ENCODE peak calls at places on chromosomes 6 and 20, in four cellular contexts. J, I, R and D are unnamed samples.

GRCh38 chr20:63657260-63657936 is 714 bp upstream of the RTEL1 start:
- DNase-seq in R (no peak), I (peak; percentile 44), J (no peak), D (no peak)

GRCh38 chr20:21090112-21090737 is 15.9 kb downstream of the LINC00237 start:
- DNase-seq in J (no peak), R (no peak), I (no peak), D (no peak)

GRCh38 chr6:151374024-151374423 is 17.3 kb downstream of the ZBTB2 start:
- DNase-seq in J (no peak), R (no peak), I (peak; percentile 58), D (peak; percentile 47)

GRCh38 chr20:49573900-49574416 is 6.0 kb upstream of the PTGIS start:
- DNase-seq in I (no peak), J (no peak), R (no peak), D (no peak)

GRCh38 chr20:3980260-3981131 is 34.9 kb downstream of the RNF24 start:
- DNase-seq in R (no peak), I (peak; percentile 62), J (no peak), D (no peak)

GRCh38 chr6:73679009-73679408 is 17.0 kb upstream of the CD109 start:
- DNase-seq in J (peak; percentile 26), R (no peak), I (no peak), D (no peak)

GRCh38 chr6:138996524-138996923 is 8.5 kb upstream of the REPS1 start:
- DNase-seq in J (no peak), I (no peak), R (no peak), D (no peak)

GRCh38 chr6:2744206-2744771 is 6.4 kb downstream of the MYLK4 start:
- DNase-seq in I (no peak), J (no peak), R (no peak), D (no peak)

GRCh38 chr20:3238616-3239025 is 369 bp downstream of the SLC4A11 start:
- DNase-seq in I (no peak), J (no peak), R (peak; percentile 84), D (no peak)

GRCh38 chr6:81929828-81930227 is 177.3 kb upstream of the TENT5A start:
- DNase-seq in J (no peak), I (no peak), R (no peak), D (no peak)

GRCh38 chr6:157020398-157021266 is 243.5 kb downstream of the ARID1B start:
- DNase-seq in J (no peak), R (peak; percentile 39), I (peak; percentile 77), D (no peak)

GRCh38 chr6:25009351-25009750 is 73.6 kb upstream of the RIPOR2 start:
- DNase-seq in J (no peak), I (no peak), R (no peak), D (no peak)

GRCh38 chr6:44972710-44973109 is 355.4 kb upstream of the RUNX2 start:
- DNase-seq in I (no peak), J (no peak), R (no peak), D (no peak)

GRCh38 chr6:153096031-153096430 is 35.1 kb downstream of the RGS17 start:
- DNase-seq in J (no peak), I (no peak), R (no peak), D (no peak)

GRCh38 chr6:97586344-97586743 is 303.3 kb upstream of the MMS22L start:
- DNase-seq in I (no peak), R (no peak), J (no peak), D (no peak)

DNA sequence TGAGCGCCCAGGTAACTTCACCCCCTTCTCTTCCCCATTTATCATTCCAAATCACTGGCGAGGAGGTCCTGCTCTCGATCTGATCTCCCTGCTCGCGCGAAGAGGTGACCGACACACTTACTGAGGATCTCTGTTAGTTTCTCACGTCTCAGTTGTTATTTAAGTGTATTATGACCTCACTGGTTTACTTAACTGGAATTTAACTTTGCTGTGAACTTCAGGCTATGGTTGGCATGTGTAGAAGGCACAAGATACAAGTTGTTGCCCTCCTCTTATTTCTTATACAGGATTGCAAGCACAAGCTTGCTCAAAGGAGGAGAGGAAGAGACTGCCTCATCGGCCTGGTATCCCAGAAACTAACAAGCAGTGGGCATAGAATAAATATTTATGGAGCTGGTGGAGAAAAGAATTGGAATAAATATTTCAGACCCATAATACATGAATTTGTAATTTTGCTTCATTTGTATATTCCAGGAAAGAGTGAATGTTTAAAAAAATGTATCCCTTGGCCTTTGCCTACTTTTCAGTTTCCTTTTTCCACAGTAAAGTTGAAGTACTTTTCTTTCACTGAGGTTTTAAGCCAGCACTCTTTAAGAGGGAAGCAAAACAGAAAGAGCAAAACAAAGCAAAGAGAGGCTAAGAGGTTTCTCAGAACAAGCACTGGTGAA is 1.3 kb downstream of the RNF217 start:
- DNase-seq in R (no peak), I (no peak), J (no peak), D (no peak)
- TF ChIP-seq SPI1 in R (no peak), I (no peak), J (no peak), D (no peak)

GRCh38 chr6:34025851-34026250 is 120.0 kb downstream of the GRM4 start:
- DNase-seq in I (no peak), J (no peak), R (no peak), D (no peak)
- TF ChIP-seq SPI1 in I (no peak), J (no peak), R (no peak), D (no peak)

DNA sequence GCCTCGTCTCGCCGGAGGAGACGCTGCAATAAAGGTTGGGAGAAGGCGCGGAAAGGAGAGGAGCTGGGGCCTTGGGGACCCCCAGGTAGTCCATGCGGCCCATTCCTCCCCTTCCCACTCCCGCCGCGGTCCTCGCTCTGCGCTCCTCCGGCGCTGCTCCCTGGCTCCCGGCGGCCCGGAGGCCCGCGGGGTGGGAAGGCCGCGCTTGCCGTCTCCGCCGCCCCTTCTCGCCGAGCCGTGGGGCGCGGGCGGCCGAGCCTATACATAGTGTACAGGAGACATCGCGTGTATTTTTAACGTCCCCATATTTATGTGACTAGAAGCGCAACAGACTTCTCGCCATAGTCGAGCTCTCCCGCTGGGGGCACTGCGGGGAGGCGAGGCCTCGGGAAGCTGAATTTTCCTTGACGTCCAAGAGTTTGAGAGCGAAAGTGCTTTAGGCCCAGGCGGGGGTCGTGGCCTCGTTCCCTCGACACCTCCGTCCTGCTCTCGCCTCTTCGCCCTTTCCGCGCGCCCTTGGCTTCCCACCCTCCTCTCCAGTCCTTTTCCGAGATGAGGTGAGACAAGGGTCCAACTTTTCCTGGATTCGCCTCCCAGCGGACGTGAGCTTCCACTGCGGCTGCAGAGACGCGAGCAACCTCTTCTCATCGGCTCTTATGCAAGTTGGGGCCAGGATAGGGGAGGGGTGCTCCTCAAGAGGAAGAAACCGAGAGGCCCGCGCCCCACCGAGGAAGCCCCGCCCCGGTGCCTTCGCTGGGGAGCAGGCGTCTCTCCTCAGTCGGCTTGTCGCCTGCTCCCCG is 29.0 kb downstream of the SLC12A5 start:
- DNase-seq in J (no peak), R (peak; percentile 41), I (no peak), D (peak; percentile 95)
- TF ChIP-seq SPI1 in J (no peak), R (no peak), I (no peak), D (no peak)

GRCh38 chr6:7691675-7692452 is 34.0 kb upstream of the BMP6 start:
- DNase-seq in I (peak; percentile 74), R (no peak), J (no peak), D (no peak)
- TF ChIP-seq SPI1 in I (no peak), R (no peak), J (no peak), D (no peak)

GRCh38 chr20:57900226-57900905 is 190.6 kb upstream of the PMEPA1 start:
- DNase-seq in I (no peak), J (no peak), R (no peak), D (no peak)
- TF ChIP-seq SPI1 in I (no peak), J (no peak), R (no peak), D (no peak)

GRCh38 chr6:142292191-142292924 is 9.4 kb upstream of the ADGRG6 start:
- DNase-seq in R (no peak), J (no peak), I (no peak), D (no peak)
- TF ChIP-seq SPI1 in R (no peak), J (no peak), I (no peak), D (no peak)